ENCODE peak calls at places on chromosome 14, in nine cellular contexts. X, C, K, A, M, S, B, E and L are unnamed samples.

GRCh38 chr14:54087376-54087775 is 130.8 kb upstream of the BMP4 start:
- DNase-seq in X (no peak), C (no peak), K (no peak), A (no peak), M (no peak), S (no peak), B (no peak), E (no peak), L (no peak)

GRCh38 chr14:100898935-100899840 is 4.3 kb downstream of the RTL1 start:
- DNase-seq in X (no peak), C (no peak), K (peak; percentile 29), A (no peak), M (peak; percentile 28), S (peak; percentile 52), B (no peak), E (no peak), L (no peak)

GRCh38 chr14:34081576-34082136 is 130.8 kb upstream of the EGLN3 start:
- DNase-seq in X (peak; percentile 62), C (peak; percentile 11), K (no peak), A (no peak), M (no peak), S (no peak), B (no peak), E (no peak), L (peak; percentile 12)

GRCh38 chr14:85752179-85752578 is 222.2 kb downstream of the FLRT2 start:
- DNase-seq in X (no peak), C (no peak), K (no peak), A (no peak), M (no peak), S (no peak), B (no peak), E (no peak), L (peak; percentile 14)

GRCh38 chr14:91288876-91289275 is 44.4 kb upstream of the GPR68 start:
- DNase-seq in X (no peak), C (no peak), K (no peak), A (no peak), M (no peak), S (peak; percentile 72), B (no peak), E (peak; percentile 16), L (no peak)

GRCh38 chr14:76268700-76269099 is 107.2 kb upstream of the ESRRB start:
- DNase-seq in X (no peak), C (no peak), K (no peak), A (no peak), M (no peak), S (no peak), B (no peak), E (no peak), L (no peak)

GRCh38 chr14:60796434-60796833 is 61.9 kb downstream of the MNAT1 start:
- DNase-seq in X (no peak), C (no peak), K (no peak), A (no peak), M (no peak), S (no peak), B (no peak), E (no peak), L (no peak)

GRCh38 chr14:30656190-30656632 is 34.1 kb downstream of the SCFD1 start:
- DNase-seq in X (peak; percentile 27), C (no peak), K (no peak), A (peak; percentile 20), M (peak; percentile 48), S (no peak), B (no peak), E (no peak), L (peak; percentile 59)

GRCh38 chr14:95490127-95490526 is 26.3 kb downstream of the SYNE3 start:
- DNase-seq in X (no peak), C (no peak), K (no peak), A (no peak), M (no peak), S (no peak), B (no peak), E (no peak), L (no peak)

GRCh38 chr14:22497671-22498093 is 91.3 kb downstream of the DAD1 start:
- DNase-seq in X (no peak), C (no peak), K (no peak), A (no peak), M (no peak), S (no peak), B (no peak), E (no peak), L (no peak)

GRCh38 chr14:102086346-102086971 is 385 bp downstream of the HSP90AA1 start:
- DNase-seq in X (peak; percentile 22), C (no peak), K (peak; percentile 87), A (peak; percentile 45), M (no peak), S (no peak), B (peak; percentile 71), E (peak; percentile 71), L (peak; percentile 42)

DNA sequence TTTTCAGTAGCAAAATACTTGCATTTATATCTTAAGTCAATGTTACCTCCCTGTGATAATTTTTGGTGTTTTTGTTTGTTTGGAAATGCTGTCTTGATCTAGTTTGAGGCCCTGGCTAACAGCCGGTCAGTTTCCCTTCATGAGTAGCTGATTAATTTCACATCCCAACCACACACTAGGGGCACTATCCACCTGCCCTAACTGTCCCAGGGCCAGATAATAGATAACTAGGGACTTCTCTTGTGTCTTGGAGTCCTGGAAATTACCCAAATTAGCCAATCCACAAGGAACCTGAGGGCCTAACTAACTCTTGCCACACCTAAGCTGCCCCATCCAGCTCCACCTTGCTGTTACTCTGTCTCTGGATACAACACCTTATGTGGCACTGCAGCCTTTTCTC is 399.9 kb downstream of the FOXG1 start:
- DNase-seq in X (no peak), C (no peak), K (no peak), A (no peak), M (peak; percentile 26), S (no peak), B (no peak), E (no peak), L (no peak)
- TF ChIP-seq CTCF in X (peak; percentile 19), C (no peak), K (no peak), A (no peak), M (no peak), S (no peak), B (no peak), E (no peak), L (no peak)

GRCh38 chr14:65237023-65237814 is 134.9 kb upstream of the MAX start:
- DNase-seq in X (no peak), C (no peak), K (peak; percentile 28), A (no peak), M (no peak), S (no peak), B (no peak), E (no peak), L (no peak)
- TF ChIP-seq CTCF in X (no peak), C (no peak), K (no peak), A (no peak), M (no peak), S (no peak), B (no peak), E (no peak), L (no peak)

DNA sequence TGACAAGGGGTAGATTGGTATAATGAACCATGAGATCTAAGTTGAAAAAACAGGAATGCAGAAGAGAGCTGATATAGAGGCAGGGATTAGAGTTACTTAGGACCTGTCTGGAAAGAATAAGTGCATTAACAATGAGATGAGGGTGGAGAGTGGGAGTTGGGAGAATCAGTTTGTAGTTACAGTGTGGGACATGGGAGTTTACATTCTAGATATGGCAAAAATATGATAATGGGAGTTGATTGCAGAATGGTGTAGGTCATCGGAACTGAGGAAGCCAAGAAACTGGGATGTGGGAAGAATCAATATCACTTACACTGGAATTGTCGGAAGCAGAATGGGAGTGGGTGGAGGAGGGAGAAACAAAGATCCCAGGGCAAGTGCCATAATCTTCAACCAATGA is 301.1 kb upstream of the NPAS3 start:
- DNase-seq in X (no peak), C (no peak), K (no peak), A (no peak), M (no peak), S (no peak), B (no peak), E (no peak), L (no peak)
- TF ChIP-seq CTCF in X (no peak), C (no peak), K (no peak), A (no peak), M (no peak), S (no peak), B (no peak), E (no peak), L (no peak)

DNA sequence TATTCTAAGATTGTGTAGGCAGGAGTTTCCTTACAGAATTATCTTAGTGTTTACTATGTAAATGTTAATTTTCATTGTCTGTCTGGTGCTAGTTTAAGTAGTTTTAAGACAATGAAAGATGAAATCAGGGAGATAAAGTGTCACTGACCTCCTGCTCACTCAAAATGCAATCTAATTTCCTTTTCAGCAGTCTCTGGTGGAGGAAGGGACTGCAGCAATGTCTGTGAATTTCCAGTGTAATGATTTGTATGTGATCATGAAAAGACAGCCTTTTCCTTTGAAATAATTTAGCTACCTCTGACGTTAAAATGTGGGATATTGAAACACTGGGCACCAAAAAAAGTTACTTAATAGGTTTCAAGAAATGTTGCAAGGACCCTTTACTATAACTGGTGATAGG is 779.7 kb upstream of the FLRT2 start:
- DNase-seq in X (no peak), C (no peak), K (no peak), A (no peak), M (no peak), S (no peak), B (no peak), E (no peak), L (no peak)
- TF ChIP-seq CTCF in X (no peak), C (no peak), K (no peak), A (no peak), M (no peak), S (no peak), B (no peak), E (no peak), L (no peak)